ENCODE peak calls at places on chromosomes 5 and 9, in eight cellular contexts. V is neural crest cell; K is activated CD8-positive, alpha-beta T cell treated with anti-CD3 and anti-CD28 coated beads for 36 hours; E is astrocyte of the spinal cord; C is MV-4-11; D is activated CD8-positive, alpha-beta memory T cell treated with anti-CD3 and anti-CD28 coated beads, Interleukin-2, amount 10 ng/mL, durations not matched to agents 7 days and 5 days; M is aorta; H is Right ventricle myocardium superior. Q is an unnamed sample.

GRCh38 chr5:34499001-34499734 is 157.0 kb upstream of the RAI14 start:
- DNase-seq in C (peak), K (peak), D (peak), H (no peak), V (no peak), E (peak), M (no peak), Q (no peak)

GRCh38 chr9:129483467-129484324 is 137.2 kb downstream of the C9orf50 start:
- DNase-seq in M (peak), V (no peak), K (peak), E (peak), H (peak), D (no peak), C (peak), Q (peak)

GRCh38 chr5:42915306-42915866 is 103.7 kb upstream of the SELENOP start:
- DNase-seq in H (no peak), C (no peak), D (no peak), K (no peak), M (no peak), E (no peak), V (no peak), Q (no peak)

GRCh38 chr9:32264171-32264862 is 120.1 kb upstream of the ACO1 start:
- DNase-seq in H (no peak), K (no peak), M (no peak), D (no peak), E (peak), V (no peak), C (no peak), Q (no peak)

GRCh38 chr9:134455951-134456739 is 129.9 kb downstream of the RXRA start:
- DNase-seq in V (no peak), K (peak), C (peak), D (peak), H (peak), M (peak), E (peak), Q (no peak)

GRCh38 chr5:72356361-72356760 is 36.2 kb downstream of the PTCD2 start:
- DNase-seq in V (no peak), E (no peak), M (no peak), H (no peak), K (no peak), D (no peak), C (no peak), Q (no peak)

GRCh38 chr5:32312194-32312681 is 501 bp downstream of the MTMR12 start:
- DNase-seq in C (peak), H (peak), V (peak), D (peak), K (peak), E (peak), M (peak), Q (peak)

GRCh38 chr9:115733736-115734135 is 419.9 kb upstream of the PAPPA start:
- DNase-seq in H (no peak), C (no peak), D (no peak), K (no peak), V (no peak), M (no peak), E (no peak), Q (no peak)

GRCh38 chr9:4180907-4181605 is 118.8 kb downstream of the GLIS3 start:
- DNase-seq in D (no peak), E (no peak), V (no peak), M (no peak), H (peak), K (no peak), C (no peak), Q (no peak)

GRCh38 chr5:179879003-179879689 is 20.5 kb upstream of the MRNIP start:
- DNase-seq in C (no peak), E (no peak), D (no peak), K (no peak), M (no peak), H (no peak), V (no peak), Q (no peak)

GRCh38 chr9:132160802-132161742 is 786 bp upstream of the NTNG2 start:
- DNase-seq in H (no peak), M (no peak), C (peak), D (peak), V (no peak), K (peak), E (peak), Q (peak)

GRCh38 chr9:129671519-129671918 is 6.1 kb downstream of the PRRX2 start:
- DNase-seq in M (no peak), V (no peak), K (peak), H (no peak), C (no peak), E (no peak), D (no peak), Q (no peak)

GRCh38 chr9:131481441-131482342 is 21.0 kb upstream of the POMT1 start:
- DNase-seq in V (no peak), E (no peak), C (peak), D (no peak), M (peak), K (no peak), H (no peak), Q (no peak)

GRCh38 chr5:124056326-124057160 is 544.6 kb downstream of the CSNK1G3 start:
- DNase-seq in C (no peak), K (no peak), M (no peak), E (no peak), D (no peak), H (no peak), V (no peak), Q (no peak)

GRCh38 chr9:79695531-79696218 is 123.9 kb downstream of the TLE4 start:
- DNase-seq in E (no peak), V (no peak), K (peak), D (peak), C (no peak), H (no peak), M (no peak), Q (no peak)

GRCh38 chr5:57586649-57587048 is 104.0 kb upstream of the ACTBL2 start:
- DNase-seq in E (no peak), M (no peak), V (no peak), D (no peak), H (no peak), C (no peak), K (no peak), Q (no peak)

GRCh38 chr9:93953492-93954435 is 1.4 kb downstream of the BARX1 start:
- DNase-seq in V (no peak), H (no peak), K (no peak), M (peak), C (no peak), D (no peak), E (no peak), Q (no peak)

GRCh38 chr5:118088448-118088847 is 899.9 kb downstream of the DTWD2 start:
- DNase-seq in M (no peak), K (no peak), C (no peak), H (no peak), V (no peak), E (no peak), D (no peak), Q (no peak)

GRCh38 chr9:112332977-112333638 is at the start of gene PTBP3:
- DNase-seq in V (peak), M (peak), H (peak), K (peak), D (peak), C (peak), E (peak), Q (peak)

GRCh38 chr5:150043657-150044333 is 42.6 kb downstream of the CSF1R start:
- DNase-seq in E (no peak), D (no peak), M (no peak), C (peak), H (no peak), K (no peak), V (no peak), Q (no peak)

GRCh38 chr5:65364907-65365306 is 116.8 kb downstream of the ADAMTS6 start:
- DNase-seq in C (no peak), D (no peak), E (no peak), M (no peak), H (no peak), K (no peak), V (no peak), Q (no peak)

GRCh38 chr5:179774442-179774841 is 19.3 kb upstream of the LTC4S start:
- DNase-seq in D (no peak), M (peak), K (no peak), V (no peak), E (no peak), C (no peak), H (no peak), Q (no peak)

GRCh38 chr5:34464820-34465219 is 191.3 kb upstream of the RAI14 start:
- DNase-seq in M (no peak), H (no peak), D (no peak), K (no peak), V (no peak), E (no peak), C (no peak), Q (no peak)

GRCh38 chr9:137828527-137829259 is 48.9 kb upstream of the CACNA1B start:
- DNase-seq in K (peak), V (peak), H (no peak), C (peak), D (no peak), E (peak), M (no peak), Q (peak)

GRCh38 chr9:80012557-80013330 is 441.0 kb downstream of the TLE4 start:
- DNase-seq in D (no peak), C (no peak), K (no peak), E (no peak), H (no peak), M (no peak), V (no peak), Q (no peak)

GRCh38 chr9:25936031-25936430 is 257.8 kb upstream of the TUSC1 start:
- DNase-seq in C (no peak), M (no peak), K (no peak), H (no peak), D (no peak), E (no peak), V (no peak), Q (no peak)

GRCh38 chr5:176732736-176733585 is 77.4 kb upstream of the UNC5A start:
- DNase-seq in V (no peak), E (no peak), C (no peak), D (no peak), M (peak), K (no peak), H (no peak), Q (no peak)

GRCh38 chr5:73437126-73438047 is 11.2 kb downstream of the FOXD1 start:
- DNase-seq in H (no peak), V (peak), E (peak), K (no peak), D (no peak), M (peak), C (no peak), Q (peak)

GRCh38 chr5:148443998-148444397 is 60.2 kb downstream of the FBXO38 start:
- DNase-seq in M (no peak), C (peak), H (no peak), E (peak), V (peak), K (peak), D (peak), Q (peak)

GRCh38 chr5:132013006-132013689 is 1.7 kb upstream of the ACSL6 start:
- DNase-seq in C (no peak), K (no peak), D (peak), E (no peak), V (no peak), M (peak), H (no peak), Q (no peak)

GRCh38 chr9:89185980-89186379 is 7.4 kb upstream of the SHC3 start:
- DNase-seq in H (no peak), C (peak), V (peak), M (no peak), E (peak), K (no peak), D (no peak), Q (peak)

GRCh38 chr9:136972743-136973142 is 4.6 kb upstream of the PTGDS start:
- DNase-seq in M (no peak), E (no peak), V (no peak), C (no peak), H (no peak), K (no peak), D (no peak), Q (no peak)